ENCODE peak calls at places on chromosomes 4 and X, in nine cellular contexts. H, U, I, S, R, G, B, V and T are unnamed samples.

GRCh38 chr4:114383721-114384120 is 214.9 kb upstream of the UGT8 start:
- DNase-seq in H (peak), U (no peak), I (no peak), S (no peak), R (no peak), G (no peak), B (no peak), V (no peak), T (peak)

GRCh38 chr4:153521995-153522799 is 56.0 kb downstream of the TMEM131L start:
- DNase-seq in H (no peak), U (no peak), I (peak), S (peak), R (no peak), G (no peak), B (no peak), V (no peak), T (no peak)

GRCh38 chr4:1018147-1019020 is 7.0 kb downstream of the FGFRL1 start:
- DNase-seq in H (no peak), U (no peak), I (no peak), S (no peak), R (no peak), G (no peak), B (no peak), V (no peak), T (no peak)

GRCh38 chr4:2469192-2469984 is 482 bp downstream of the RNF4 start:
- DNase-seq in H (peak), U (no peak), I (peak), S (peak), R (peak), G (no peak), B (peak), V (peak), T (peak)

GRCh38 chrX:133362538-133362937 is 52.8 kb downstream of the GPC4 start:
- DNase-seq in H (no peak), U (no peak), I (no peak), S (no peak), R (no peak), G (no peak), B (no peak), V (no peak), T (no peak)

GRCh38 chrX:55057691-55058249 is 17.1 kb upstream of the PAGE2B start:
- DNase-seq in H (peak), U (peak), I (peak), S (no peak), R (no peak), G (no peak), B (no peak), V (peak), T (no peak)

GRCh38 chrX:45422216-45422925 is 221.7 kb upstream of the DIPK2B start:
- DNase-seq in H (no peak), U (no peak), I (no peak), S (no peak), R (no peak), G (no peak), B (no peak), V (no peak), T (no peak)

GRCh38 chr4:40890199-40890598 is 140.4 kb downstream of the NSUN7 start:
- DNase-seq in H (no peak), U (no peak), I (no peak), S (no peak), R (no peak), G (no peak), B (no peak), V (no peak), T (no peak)

GRCh38 chr4:93791570-93792195 is 36.9 kb upstream of the ATOH1 start:
- DNase-seq in H (peak), U (peak), I (no peak), S (no peak), R (no peak), G (peak), B (peak), V (peak), T (no peak)

GRCh38 chr4:33381806-33382205 is 2661.6 kb downstream of the PCDH7 start:
- DNase-seq in H (no peak), U (no peak), I (no peak), S (no peak), R (no peak), G (no peak), B (no peak), V (no peak), T (no peak)

GRCh38 chrX:9133426-9133825 is 99.5 kb upstream of the FAM9B start:
- DNase-seq in H (peak), U (no peak), I (no peak), S (no peak), R (no peak), G (no peak), B (no peak), V (no peak), T (no peak)

GRCh38 chr4:15938182-15938581 is 358 bp downstream of the FGFBP1 start:
- DNase-seq in H (no peak), U (no peak), I (no peak), S (no peak), R (no peak), G (peak), B (no peak), V (no peak), T (no peak)

GRCh38 chrX:30930679-30931078 is 41.6 kb upstream of the TAB3 start:
- DNase-seq in H (no peak), U (no peak), I (no peak), S (no peak), R (no peak), G (no peak), B (no peak), V (no peak), T (no peak)

GRCh38 chr4:3112979-3113469 is 38.5 kb downstream of the HTT start:
- DNase-seq in H (no peak), U (no peak), I (no peak), S (no peak), R (no peak), G (no peak), B (no peak), V (no peak), T (no peak)

GRCh38 chrX:50114113-50114512 is 86.7 kb downstream of the AKAP4 start:
- DNase-seq in H (no peak), U (no peak), I (no peak), S (no peak), R (no peak), G (peak), B (no peak), V (no peak), T (no peak)

GRCh38 chrX:40172169-40172979 is 74.6 kb upstream of the BCOR start:
- DNase-seq in H (no peak), U (peak), I (no peak), S (no peak), R (no peak), G (no peak), B (peak), V (peak), T (peak)

GRCh38 chr4:121936101-121936500 is 15.8 kb downstream of the TRPC3 start:
- DNase-seq in H (no peak), U (no peak), I (no peak), S (no peak), R (no peak), G (no peak), B (no peak), V (no peak), T (no peak)

GRCh38 chr4:125116431-125116830 is 198.3 kb upstream of the FAT4 start:
- DNase-seq in H (no peak), U (no peak), I (no peak), S (no peak), R (no peak), G (no peak), B (no peak), V (no peak), T (no peak)

GRCh38 chrX:67543818-67544217 is at the start of gene AR:
- DNase-seq in H (peak), U (no peak), I (no peak), S (no peak), R (no peak), G (peak), B (peak), V (peak), T (peak)

GRCh38 chr4:109052699-109053656 is 249.5 kb downstream of the COL25A1 start:
- DNase-seq in H (no peak), U (no peak), I (no peak), S (no peak), R (no peak), G (no peak), B (no peak), V (no peak), T (no peak)

GRCh38 chrX:69287025-69287540 is 121.8 kb upstream of the PJA1 start:
- DNase-seq in H (no peak), U (no peak), I (no peak), S (no peak), R (no peak), G (no peak), B (no peak), V (peak), T (no peak)

GRCh38 chr4:37244583-37245390 is at the start of gene NWD2:
- DNase-seq in H (no peak), U (no peak), I (no peak), S (no peak), R (no peak), G (no peak), B (no peak), V (peak), T (no peak)

GRCh38 chr4:88158360-88159136 is at the start of gene ABCG2:
- DNase-seq in H (peak), U (peak), I (peak), S (peak), R (peak), G (peak), B (peak), V (peak), T (peak)

GRCh38 chr4:6282247-6282646 is 12.6 kb downstream of the WFS1 start:
- DNase-seq in H (no peak), U (no peak), I (no peak), S (no peak), R (no peak), G (no peak), B (no peak), V (no peak), T (no peak)

GRCh38 chr4:19285146-19285545 is 966.6 kb upstream of the SLIT2 start:
- DNase-seq in H (no peak), U (no peak), I (no peak), S (no peak), R (no peak), G (no peak), B (no peak), V (no peak), T (no peak)

GRCh38 chr4:173301518-173302201 is 32.5 kb downstream of the HMGB2 start:
- DNase-seq in H (peak), U (peak), I (no peak), S (no peak), R (no peak), G (no peak), B (no peak), V (peak), T (no peak)

GRCh38 chrX:10875995-10876394 is 235.1 kb upstream of the HCCS start:
- DNase-seq in H (no peak), U (no peak), I (no peak), S (peak), R (no peak), G (no peak), B (no peak), V (no peak), T (no peak)

GRCh38 chr4:51842167-51842553 is 793 bp upstream of the DCUN1D4 start:
- DNase-seq in H (peak), U (no peak), I (no peak), S (no peak), R (no peak), G (no peak), B (peak), V (peak), T (no peak)

GRCh38 chrX:110432066-110432465 is 73.4 kb downstream of the RTL9 start:
- DNase-seq in H (no peak), U (no peak), I (no peak), S (no peak), R (no peak), G (no peak), B (no peak), V (no peak), T (no peak)

GRCh38 chrX:1537031-1537715 is at the start of gene P2RY8:
- DNase-seq in H (peak), U (peak), I (peak), S (peak), R (peak), G (no peak), B (peak), V (no peak), T (peak)

GRCh38 chr4:3331511-3332394 is 38.9 kb downstream of the RGS12 start:
- DNase-seq in H (no peak), U (no peak), I (no peak), S (no peak), R (no peak), G (no peak), B (peak), V (no peak), T (peak)

GRCh38 chrX:15158736-15159406 is 111.0 kb downstream of the ASB9 start:
- DNase-seq in H (no peak), U (no peak), I (no peak), S (peak), R (no peak), G (no peak), B (no peak), V (no peak), T (no peak)

GRCh38 chr4:98932539-98932938 is 3.6 kb upstream of the EIF4E start:
- DNase-seq in H (peak), U (no peak), I (no peak), S (no peak), R (no peak), G (no peak), B (no peak), V (no peak), T (no peak)

GRCh38 chrX:129961180-129962083 is 21.0 kb upstream of the BCORL1 start:
- DNase-seq in H (no peak), U (peak), I (peak), S (peak), R (peak), G (peak), B (peak), V (peak), T (peak)

GRCh38 chrX:18885317-18886004 is 98.5 kb downstream of the PHKA2 start:
- DNase-seq in H (no peak), U (no peak), I (no peak), S (no peak), R (no peak), G (peak), B (no peak), V (no peak), T (no peak)